ENCODE peak calls at places on chromosomes 7 and 10, in eight cellular contexts. One of them, this sample, is unnamed.

GRCh38 chr10:64130152-64130551 is 609.0 kb downstream of the REEP3 start:
- DNase-seq in GOT3: no peak
- DNase-seq in foreskin fibroblast: no peak
- DNase-seq in NCI-H524 treated with DMSO at 0.1 percent for 48 hours: no peak
- DNase-seq in stimulated activated CD4-positive, alpha-beta T cell treated with anti-CD3 and anti-CD28 coated beads, Interleukin-15, amount 100 ng/mL, for 48 hours: no peak
- DNase-seq in NCI-H2029 treated with DMSO at 0.1 percent for 48 hours: no peak
- DNase-seq in GM03348: no peak
- DNase-seq in left colon: no peak
- DNase-seq in this sample: no peak

GRCh38 chr10:119655566-119656001 is 4.4 kb downstream of the BAG3 start:
- DNase-seq in stimulated activated CD4-positive, alpha-beta T cell treated with anti-CD3 and anti-CD28 coated beads, Interleukin-15, amount 100 ng/mL, for 48 hours: no peak
- DNase-seq in NCI-H524 treated with DMSO at 0.1 percent for 48 hours: no peak
- DNase-seq in left colon: peak; percentile 68
- DNase-seq in GM03348: peak; percentile 60
- DNase-seq in GOT3: no peak
- DNase-seq in foreskin fibroblast: peak; percentile 90
- DNase-seq in NCI-H2029 treated with DMSO at 0.1 percent for 48 hours: no peak
- DNase-seq in this sample: peak; percentile 56

GRCh38 chr10:114821915-114822770 is 563 bp downstream of the FHIP2A start:
- DNase-seq in stimulated activated CD4-positive, alpha-beta T cell treated with anti-CD3 and anti-CD28 coated beads, Interleukin-15, amount 100 ng/mL, for 48 hours: no peak
- DNase-seq in GOT3: peak; percentile 42
- DNase-seq in NCI-H2029 treated with DMSO at 0.1 percent for 48 hours: no peak
- DNase-seq in NCI-H524 treated with DMSO at 0.1 percent for 48 hours: no peak
- DNase-seq in GM03348: peak; percentile 58
- DNase-seq in left colon: peak; percentile 26
- DNase-seq in foreskin fibroblast: peak; percentile 55
- DNase-seq in this sample: no peak

GRCh38 chr10:15472431-15473400 is 101.6 kb upstream of the FAM171A1 start:
- DNase-seq in GM03348: peak; percentile 55
- DNase-seq in GOT3: peak; percentile 64
- DNase-seq in NCI-H524 treated with DMSO at 0.1 percent for 48 hours: no peak
- DNase-seq in NCI-H2029 treated with DMSO at 0.1 percent for 48 hours: no peak
- DNase-seq in foreskin fibroblast: peak; percentile 34
- DNase-seq in left colon: no peak
- DNase-seq in stimulated activated CD4-positive, alpha-beta T cell treated with anti-CD3 and anti-CD28 coated beads, Interleukin-15, amount 100 ng/mL, for 48 hours: no peak
- DNase-seq in this sample: no peak

GRCh38 chr7:18151419-18151818 is 123.8 kb upstream of the PRPS1L1 start:
- DNase-seq in left colon: no peak
- DNase-seq in foreskin fibroblast: no peak
- DNase-seq in NCI-H2029 treated with DMSO at 0.1 percent for 48 hours: no peak
- DNase-seq in GOT3: no peak
- DNase-seq in NCI-H524 treated with DMSO at 0.1 percent for 48 hours: no peak
- DNase-seq in stimulated activated CD4-positive, alpha-beta T cell treated with anti-CD3 and anti-CD28 coated beads, Interleukin-15, amount 100 ng/mL, for 48 hours: no peak
- DNase-seq in GM03348: no peak
- DNase-seq in this sample: no peak

GRCh38 chr10:91681361-91682276 is 48.7 kb upstream of the PPP1R3C start:
- DNase-seq in NCI-H524 treated with DMSO at 0.1 percent for 48 hours: no peak
- DNase-seq in NCI-H2029 treated with DMSO at 0.1 percent for 48 hours: no peak
- DNase-seq in left colon: no peak
- DNase-seq in GM03348: no peak
- DNase-seq in GOT3: no peak
- DNase-seq in foreskin fibroblast: no peak
- DNase-seq in stimulated activated CD4-positive, alpha-beta T cell treated with anti-CD3 and anti-CD28 coated beads, Interleukin-15, amount 100 ng/mL, for 48 hours: no peak
- DNase-seq in this sample: no peak

GRCh38 chr10:21607907-21608306 is 73.9 kb downstream of the MLLT10 start:
- DNase-seq in NCI-H524 treated with DMSO at 0.1 percent for 48 hours: no peak
- DNase-seq in foreskin fibroblast: no peak
- DNase-seq in NCI-H2029 treated with DMSO at 0.1 percent for 48 hours: no peak
- DNase-seq in GM03348: no peak
- DNase-seq in left colon: no peak
- DNase-seq in stimulated activated CD4-positive, alpha-beta T cell treated with anti-CD3 and anti-CD28 coated beads, Interleukin-15, amount 100 ng/mL, for 48 hours: no peak
- DNase-seq in GOT3: no peak
- DNase-seq in this sample: no peak

GRCh38 chr7:151339651-151340377 is 1.8 kb upstream of the NUB1 start:
- DNase-seq in NCI-H524 treated with DMSO at 0.1 percent for 48 hours: no peak
- DNase-seq in GOT3: no peak
- DNase-seq in GM03348: no peak
- DNase-seq in left colon: no peak
- DNase-seq in foreskin fibroblast: no peak
- DNase-seq in NCI-H2029 treated with DMSO at 0.1 percent for 48 hours: no peak
- DNase-seq in stimulated activated CD4-positive, alpha-beta T cell treated with anti-CD3 and anti-CD28 coated beads, Interleukin-15, amount 100 ng/mL, for 48 hours: no peak
- DNase-seq in this sample: no peak

GRCh38 chr10:60290558-60290957 is 99.1 kb downstream of the ANK3 start:
- DNase-seq in NCI-H524 treated with DMSO at 0.1 percent for 48 hours: no peak
- DNase-seq in GOT3: no peak
- DNase-seq in NCI-H2029 treated with DMSO at 0.1 percent for 48 hours: no peak
- DNase-seq in stimulated activated CD4-positive, alpha-beta T cell treated with anti-CD3 and anti-CD28 coated beads, Interleukin-15, amount 100 ng/mL, for 48 hours: no peak
- DNase-seq in left colon: no peak
- DNase-seq in GM03348: no peak
- DNase-seq in foreskin fibroblast: no peak
- DNase-seq in this sample: no peak

GRCh38 chr7:16078076-16078952 is 343.0 kb downstream of the CRPPA start:
- DNase-seq in GOT3: no peak
- DNase-seq in foreskin fibroblast: peak; percentile 80
- DNase-seq in GM03348: peak; percentile 47
- DNase-seq in NCI-H524 treated with DMSO at 0.1 percent for 48 hours: no peak
- DNase-seq in stimulated activated CD4-positive, alpha-beta T cell treated with anti-CD3 and anti-CD28 coated beads, Interleukin-15, amount 100 ng/mL, for 48 hours: no peak
- DNase-seq in NCI-H2029 treated with DMSO at 0.1 percent for 48 hours: peak; percentile 72
- DNase-seq in left colon: no peak
- DNase-seq in this sample: peak; percentile 72

GRCh38 chr10:94042001-94042813 is 48.5 kb downstream of the PLCE1 start:
- DNase-seq in foreskin fibroblast: peak; percentile 55
- DNase-seq in NCI-H524 treated with DMSO at 0.1 percent for 48 hours: no peak
- DNase-seq in GM03348: peak; percentile 74
- DNase-seq in stimulated activated CD4-positive, alpha-beta T cell treated with anti-CD3 and anti-CD28 coated beads, Interleukin-15, amount 100 ng/mL, for 48 hours: no peak
- DNase-seq in GOT3: peak; percentile 6
- DNase-seq in left colon: no peak
- DNase-seq in NCI-H2029 treated with DMSO at 0.1 percent for 48 hours: no peak
- DNase-seq in this sample: no peak

GRCh38 chr7:95209276-95209675 is 115.1 kb downstream of the PON1 start:
- DNase-seq in GM03348: no peak
- DNase-seq in NCI-H2029 treated with DMSO at 0.1 percent for 48 hours: no peak
- DNase-seq in NCI-H524 treated with DMSO at 0.1 percent for 48 hours: no peak
- DNase-seq in stimulated activated CD4-positive, alpha-beta T cell treated with anti-CD3 and anti-CD28 coated beads, Interleukin-15, amount 100 ng/mL, for 48 hours: no peak
- DNase-seq in foreskin fibroblast: no peak
- DNase-seq in GOT3: no peak
- DNase-seq in left colon: no peak
- DNase-seq in this sample: no peak

GRCh38 chr10:48429309-48429708 is 122.8 kb downstream of the MAPK8 start:
- DNase-seq in stimulated activated CD4-positive, alpha-beta T cell treated with anti-CD3 and anti-CD28 coated beads, Interleukin-15, amount 100 ng/mL, for 48 hours: no peak
- DNase-seq in NCI-H524 treated with DMSO at 0.1 percent for 48 hours: peak; percentile 27
- DNase-seq in left colon: no peak
- DNase-seq in NCI-H2029 treated with DMSO at 0.1 percent for 48 hours: no peak
- DNase-seq in foreskin fibroblast: no peak
- DNase-seq in GOT3: no peak
- DNase-seq in GM03348: no peak
- DNase-seq in this sample: no peak

GRCh38 chr7:40057292-40057691 is 77.1 kb downstream of the MPLKIP start:
- DNase-seq in NCI-H2029 treated with DMSO at 0.1 percent for 48 hours: peak; percentile 95
- DNase-seq in NCI-H524 treated with DMSO at 0.1 percent for 48 hours: no peak
- DNase-seq in GOT3: no peak
- DNase-seq in stimulated activated CD4-positive, alpha-beta T cell treated with anti-CD3 and anti-CD28 coated beads, Interleukin-15, amount 100 ng/mL, for 48 hours: no peak
- DNase-seq in foreskin fibroblast: peak; percentile 52
- DNase-seq in GM03348: peak; percentile 11
- DNase-seq in left colon: peak; percentile 45
- DNase-seq in this sample: no peak

GRCh38 chr10:15324611-15325010 is 46.5 kb downstream of the FAM171A1 start:
- DNase-seq in GOT3: no peak
- DNase-seq in stimulated activated CD4-positive, alpha-beta T cell treated with anti-CD3 and anti-CD28 coated beads, Interleukin-15, amount 100 ng/mL, for 48 hours: no peak
- DNase-seq in GM03348: peak; percentile 54
- DNase-seq in left colon: no peak
- DNase-seq in NCI-H524 treated with DMSO at 0.1 percent for 48 hours: no peak
- DNase-seq in NCI-H2029 treated with DMSO at 0.1 percent for 48 hours: no peak
- DNase-seq in foreskin fibroblast: peak; percentile 33
- DNase-seq in this sample: no peak

GRCh38 chr10:116271593-116272496 is 1.2 kb downstream of the GFRA1 start:
- DNase-seq in NCI-H2029 treated with DMSO at 0.1 percent for 48 hours: no peak
- DNase-seq in GM03348: peak; percentile 71
- DNase-seq in foreskin fibroblast: peak; percentile 52
- DNase-seq in left colon: no peak
- DNase-seq in NCI-H524 treated with DMSO at 0.1 percent for 48 hours: no peak
- DNase-seq in stimulated activated CD4-positive, alpha-beta T cell treated with anti-CD3 and anti-CD28 coated beads, Interleukin-15, amount 100 ng/mL, for 48 hours: no peak
- DNase-seq in GOT3: no peak
- DNase-seq in this sample: no peak

GRCh38 chr7:30166155-30166840 is 31.5 kb downstream of the MTURN start:
- DNase-seq in left colon: no peak
- DNase-seq in GM03348: no peak
- DNase-seq in NCI-H2029 treated with DMSO at 0.1 percent for 48 hours: no peak
- DNase-seq in NCI-H524 treated with DMSO at 0.1 percent for 48 hours: no peak
- DNase-seq in stimulated activated CD4-positive, alpha-beta T cell treated with anti-CD3 and anti-CD28 coated beads, Interleukin-15, amount 100 ng/mL, for 48 hours: no peak
- DNase-seq in foreskin fibroblast: no peak
- DNase-seq in GOT3: no peak
- DNase-seq in this sample: no peak

GRCh38 chr10:124644771-124645170 is 99.4 kb downstream of the FAM53B start:
- DNase-seq in left colon: no peak
- DNase-seq in stimulated activated CD4-positive, alpha-beta T cell treated with anti-CD3 and anti-CD28 coated beads, Interleukin-15, amount 100 ng/mL, for 48 hours: no peak
- DNase-seq in foreskin fibroblast: no peak
- DNase-seq in NCI-H524 treated with DMSO at 0.1 percent for 48 hours: no peak
- DNase-seq in GOT3: no peak
- DNase-seq in GM03348: no peak
- DNase-seq in NCI-H2029 treated with DMSO at 0.1 percent for 48 hours: no peak
- DNase-seq in this sample: no peak

GRCh38 chr7:116886550-116887156 is 24.3 kb downstream of the CAPZA2 start:
- DNase-seq in GOT3: no peak
- DNase-seq in NCI-H524 treated with DMSO at 0.1 percent for 48 hours: no peak
- DNase-seq in left colon: no peak
- DNase-seq in NCI-H2029 treated with DMSO at 0.1 percent for 48 hours: no peak
- DNase-seq in foreskin fibroblast: no peak
- DNase-seq in stimulated activated CD4-positive, alpha-beta T cell treated with anti-CD3 and anti-CD28 coated beads, Interleukin-15, amount 100 ng/mL, for 48 hours: no peak
- DNase-seq in GM03348: no peak
- DNase-seq in this sample: no peak

GRCh38 chr10:114596793-114597192 is 61.3 kb downstream of the ABLIM1 start:
- DNase-seq in stimulated activated CD4-positive, alpha-beta T cell treated with anti-CD3 and anti-CD28 coated beads, Interleukin-15, amount 100 ng/mL, for 48 hours: no peak
- DNase-seq in NCI-H524 treated with DMSO at 0.1 percent for 48 hours: no peak
- DNase-seq in GOT3: no peak
- DNase-seq in GM03348: no peak
- DNase-seq in foreskin fibroblast: no peak
- DNase-seq in left colon: no peak
- DNase-seq in NCI-H2029 treated with DMSO at 0.1 percent for 48 hours: no peak
- DNase-seq in this sample: no peak

GRCh38 chr7:93923946-93924345 is 2.4 kb downstream of the GNG11 start:
- DNase-seq in foreskin fibroblast: peak; percentile 39
- DNase-seq in NCI-H524 treated with DMSO at 0.1 percent for 48 hours: no peak
- DNase-seq in GOT3: no peak
- DNase-seq in NCI-H2029 treated with DMSO at 0.1 percent for 48 hours: no peak
- DNase-seq in left colon: no peak
- DNase-seq in GM03348: peak; percentile 7
- DNase-seq in stimulated activated CD4-positive, alpha-beta T cell treated with anti-CD3 and anti-CD28 coated beads, Interleukin-15, amount 100 ng/mL, for 48 hours: no peak
- DNase-seq in this sample: no peak

GRCh38 chr7:18940577-18941134 is 176.8 kb downstream of the TWIST1 start:
- DNase-seq in left colon: no peak
- DNase-seq in foreskin fibroblast: no peak
- DNase-seq in NCI-H524 treated with DMSO at 0.1 percent for 48 hours: no peak
- DNase-seq in GOT3: no peak
- DNase-seq in stimulated activated CD4-positive, alpha-beta T cell treated with anti-CD3 and anti-CD28 coated beads, Interleukin-15, amount 100 ng/mL, for 48 hours: no peak
- DNase-seq in NCI-H2029 treated with DMSO at 0.1 percent for 48 hours: no peak
- DNase-seq in GM03348: no peak
- DNase-seq in this sample: no peak

This sample was measured in glomerular endothelial cell.